ENCODE peak calls at places on chromosome 9, in six cellular contexts. J, L, A, S, E and U are unnamed samples. For H3K4me1 and H3K36me3, the result is how much of the 10 kb centered on the place peaks cover.

GRCh38 chr9:109251080-109251775 is 69.6 kb downstream of the EPB41L4B start:
- DNase-seq in J (peak), L (peak), S (peak), A (peak), E (peak), U (peak)

GRCh38 chr9:89312154-89312616 is 1.2 kb downstream of the CKS2 start:
- DNase-seq in J (peak), A (no peak), L (no peak), S (no peak), E (peak), U (no peak)

GRCh38 chr9:18675973-18676372 is 202.0 kb downstream of the ADAMTSL1 start:
- DNase-seq in J (no peak), E (no peak), L (no peak), S (no peak), A (no peak), U (no peak)

GRCh38 chr9:21624675-21625477 is 142.8 kb upstream of the IFNE start:
- DNase-seq in L (no peak), J (no peak), S (no peak), E (no peak), A (no peak), U (no peak)

GRCh38 chr9:121398374-121398773 is 28.3 kb upstream of the STOM start:
- DNase-seq in L (no peak), S (peak), E (no peak), J (peak), A (no peak), U (peak)

GRCh38 chr9:27421567-27421966 is 102.5 kb upstream of the IFNK start:
- DNase-seq in E (no peak), A (no peak), S (no peak), J (no peak), L (no peak), U (no peak)

GRCh38 chr9:116813029-116813295 is 125.9 kb downstream of the TRIM32 start:
- DNase-seq in A (no peak), J (no peak), L (no peak), S (no peak), E (no peak), U (no peak)

GRCh38 chr9:74497750-74498615 is 848 bp downstream of the RORB start:
- DNase-seq in L (peak), S (no peak), A (peak), J (peak), E (no peak), U (peak)

GRCh38 chr9:98445576-98445975 is 190.1 kb upstream of the TBC1D2 start:
- DNase-seq in L (no peak), A (no peak), J (no peak), E (no peak), S (no peak), U (no peak)

GRCh38 chr9:105415344-105415980 is 32.4 kb upstream of the FSD1L start:
- DNase-seq in S (peak), L (no peak), E (peak), J (peak), A (peak), U (peak)

GRCh38 chr9:105647595-105648349 is 14.5 kb upstream of the TAL2 start:
- DNase-seq in J (peak), E (no peak), L (no peak), S (peak), A (no peak), U (no peak)

GRCh38 chr9:135884328-135885035 is 22.9 kb downstream of the CAMSAP1 start:
- DNase-seq in A (peak), E (no peak), J (peak), S (peak), L (no peak), U (peak)

GRCh38 chr9:119884411-119884810 is 515.2 kb upstream of the BRINP1 start:
- DNase-seq in E (no peak), L (no peak), J (no peak), S (no peak), A (no peak), U (no peak)

GRCh38 chr9:133054194-133054890 is 7.4 kb upstream of the CEL start:
- DNase-seq in A (no peak), S (no peak), E (no peak), J (no peak), L (peak), U (no peak)

GRCh38 chr9:83422512-83422911 is 115.7 kb downstream of the FRMD3 start:
- DNase-seq in A (no peak), E (no peak), S (no peak), J (peak), L (no peak), U (no peak)

DNA sequence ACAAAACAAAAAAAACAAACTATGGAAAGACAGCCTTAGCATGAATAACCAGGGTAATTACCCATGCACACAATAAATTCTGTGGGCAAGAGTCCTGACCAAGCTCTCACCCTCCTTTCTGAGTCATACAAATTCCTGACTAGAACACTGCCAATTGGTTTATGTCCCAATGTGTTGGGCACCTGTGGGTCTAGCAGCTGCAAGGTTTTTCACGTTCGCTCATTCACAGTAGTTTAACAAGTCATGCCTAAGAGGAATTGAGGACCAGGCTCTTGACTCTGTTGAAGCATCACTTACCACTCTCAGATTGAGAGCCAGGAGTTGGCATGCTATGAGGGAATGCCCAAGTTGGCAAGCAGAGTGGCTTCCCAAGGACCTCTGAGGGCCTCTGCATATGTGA is 205.5 kb upstream of the SLC24A2 start:
- DNase-seq in E (no peak), L (no peak), J (no peak), A (no peak), S (no peak), U (peak)
- H3K4me1 ChIP-seq in E (under half), L (under half), J (under half), A (under half), S (under half), U (under half)

GRCh38 chr9:129962889-129963703 is 79.9 kb downstream of the FNBP1 start:
- DNase-seq in J (peak), A (peak), S (peak), E (peak), L (no peak), U (peak)
- H3K36me3 ChIP-seq in J (under half), A (under half), S (under half), E (under half), L (under half), U (under half)

DNA sequence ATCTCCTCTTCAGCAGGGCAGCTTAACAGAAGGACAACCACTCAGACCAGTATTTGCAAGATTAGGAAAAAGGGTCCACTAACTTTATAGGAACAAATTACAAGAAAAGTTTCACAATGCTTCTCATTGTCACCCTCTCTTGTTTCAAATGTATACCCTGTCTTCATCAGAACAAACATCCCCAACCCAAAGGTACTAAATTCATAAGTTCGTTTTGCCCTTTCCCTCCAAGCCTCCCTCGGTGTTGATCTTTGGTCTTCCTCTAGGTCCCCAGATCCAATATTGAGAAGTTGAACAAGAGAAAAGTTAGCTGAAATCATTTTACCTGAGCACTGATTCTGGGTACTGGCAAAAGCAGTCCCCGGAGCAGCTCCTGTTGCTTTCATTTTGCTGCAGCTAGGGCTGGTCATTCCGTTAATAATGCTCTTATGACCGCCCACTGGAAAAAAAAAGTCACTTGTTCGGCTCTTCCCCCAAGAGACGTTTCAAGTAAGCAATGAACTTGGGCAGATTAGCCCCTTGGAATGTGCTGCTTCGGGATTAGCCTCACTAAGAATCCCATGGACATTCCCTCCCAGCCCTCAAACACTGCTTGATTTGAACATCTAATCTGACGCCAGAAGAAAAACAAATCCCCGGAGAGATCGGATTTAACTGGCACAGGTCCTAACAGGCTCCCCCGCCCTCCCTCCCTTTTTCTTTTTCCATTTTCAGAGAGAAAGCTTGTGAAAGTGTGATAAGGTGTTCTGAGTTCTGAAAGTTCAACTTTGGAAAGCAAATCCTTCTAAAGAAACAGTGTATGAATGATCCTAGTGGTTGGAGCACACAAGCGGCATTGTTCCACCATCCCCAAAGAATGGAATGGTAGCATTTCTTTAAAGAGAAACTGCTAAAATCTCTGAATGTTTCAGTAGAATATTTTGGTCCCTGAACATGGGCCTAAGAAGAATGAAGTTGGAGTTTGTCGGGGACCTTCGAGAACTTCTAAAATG is 252.5 kb downstream of the TRPM3 start:
- DNase-seq in L (no peak), E (peak), S (no peak), A (peak), J (peak), U (no peak)
- H3K4me1 ChIP-seq in L (under half), E (under half), S (under half), A (under half), J (under half), U (under half)

GRCh38 chr9:129632460-129632859 is 6.5 kb downstream of the NTMT1 start:
- DNase-seq in A (no peak), J (no peak), S (peak), L (no peak), E (no peak), U (no peak)
- H3K36me3 ChIP-seq in A (under half), J (under half), S (half or more), L (half or more), E (under half), U (half or more)

DNA sequence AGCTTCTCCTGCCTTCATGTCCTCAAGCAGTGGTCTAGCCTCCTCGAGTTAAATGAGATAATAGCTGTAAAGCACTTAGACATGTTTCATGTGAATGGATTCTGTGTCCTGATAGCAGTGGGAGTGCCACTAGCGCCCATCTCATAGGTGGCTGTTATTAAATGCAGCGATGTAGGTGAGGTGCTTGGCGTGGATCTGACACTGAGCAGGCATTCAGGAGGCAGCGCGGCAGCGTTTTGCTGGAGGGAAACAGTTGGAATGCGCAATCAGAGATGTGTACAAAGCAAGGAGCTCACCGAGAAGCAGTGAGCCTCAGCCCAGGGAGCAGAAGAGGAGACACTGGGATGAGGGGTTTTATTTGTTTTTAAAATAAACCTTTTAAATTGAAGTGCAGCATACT is 106.6 kb downstream of the RGS3 start:
- DNase-seq in L (no peak), S (no peak), J (no peak), A (peak), E (no peak), U (no peak)
- H3K4me1 ChIP-seq in L (half or more), S (under half), J (under half), A (under half), E (under half), U (half or more)

DNA sequence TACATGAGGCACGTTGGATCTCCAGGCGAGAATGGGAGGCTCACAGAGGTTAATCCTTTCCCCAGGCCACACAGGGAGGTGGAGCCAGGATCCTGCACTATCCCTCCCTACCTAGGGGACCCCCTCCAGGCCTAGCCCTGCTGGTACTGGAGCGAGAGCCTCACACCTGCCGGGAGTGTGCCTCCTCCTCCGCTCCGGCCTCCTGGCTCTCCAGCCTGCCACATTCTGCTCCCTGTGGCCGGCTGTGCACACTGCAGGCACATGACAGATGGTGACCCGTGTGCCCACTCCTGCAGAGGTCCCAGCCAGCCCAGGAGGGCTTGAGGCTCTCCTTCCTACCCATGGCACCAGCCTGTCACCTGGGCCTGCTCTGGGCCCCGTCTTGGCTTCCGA is 93.4 kb downstream of the RXRA start:
- DNase-seq in A (no peak), J (no peak), S (no peak), E (no peak), L (no peak), U (no peak)
- H3K36me3 ChIP-seq in A (under half), J (under half), S (half or more), E (under half), L (half or more), U (under half)

DNA sequence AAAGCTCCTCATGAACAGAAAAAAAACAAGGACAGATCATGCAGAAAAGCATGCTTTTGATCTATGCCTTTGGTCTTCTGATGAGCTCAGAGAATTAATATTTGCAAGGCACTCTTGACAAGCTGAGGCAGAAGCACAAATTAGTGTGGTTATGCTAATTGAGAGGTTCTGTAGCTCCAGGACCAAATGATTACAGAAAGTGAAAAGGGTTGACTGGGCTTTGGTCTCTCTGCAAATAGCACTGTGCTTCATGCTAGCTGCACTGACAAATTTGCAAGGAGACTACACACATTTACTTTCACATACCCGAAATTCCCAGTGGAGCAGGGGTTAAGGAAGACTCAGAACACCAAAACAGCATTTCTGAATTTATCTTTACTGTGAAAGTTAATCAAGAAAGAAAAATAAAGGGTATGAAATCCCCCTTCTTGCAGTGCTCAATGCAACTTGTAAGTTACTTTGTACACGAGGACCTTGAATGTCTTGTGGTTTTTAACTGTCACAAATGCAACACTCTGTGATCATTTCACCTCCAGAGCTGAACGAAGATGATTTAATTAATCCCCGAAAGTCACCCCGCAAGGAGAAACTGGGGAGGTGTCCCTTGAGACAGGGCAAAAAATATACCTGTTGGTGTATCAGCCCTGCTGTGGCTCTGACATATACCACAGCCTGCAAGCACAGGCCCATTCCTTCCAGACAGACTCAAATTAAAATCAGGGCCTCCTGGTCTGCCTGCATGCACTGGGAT is 11.9 kb downstream of the RAPGEF1 start:
- DNase-seq in E (no peak), L (no peak), A (no peak), S (no peak), J (no peak), U (no peak)
- H3K4me1 ChIP-seq in E (under half), L (half or more), A (half or more), S (under half), J (under half), U (under half)

DNA sequence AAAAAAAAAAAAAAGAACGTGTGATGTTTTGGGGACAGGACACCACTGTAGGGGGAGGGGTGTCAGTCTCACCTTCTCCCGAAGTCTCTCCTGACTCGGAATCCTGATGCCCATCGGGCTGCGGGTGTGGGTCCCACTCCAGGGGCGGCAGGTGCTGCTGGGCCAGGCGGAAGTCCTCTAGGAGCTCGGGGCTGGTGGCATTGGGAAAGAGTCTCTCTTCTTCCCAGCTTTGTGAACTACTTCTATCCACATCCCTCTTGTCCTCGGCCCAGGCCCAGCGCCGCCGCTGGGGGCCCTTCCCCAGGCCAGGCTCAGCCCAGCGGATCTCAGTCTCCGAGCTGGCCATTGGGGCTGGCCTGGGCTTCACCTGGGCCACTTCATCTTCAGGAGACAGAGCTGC is 6.8 kb downstream of the AKNA start:
- DNase-seq in L (no peak), E (no peak), A (no peak), S (no peak), J (no peak), U (no peak)
- H3K36me3 ChIP-seq in L (half or more), E (under half), A (under half), S (under half), J (under half), U (under half)

DNA sequence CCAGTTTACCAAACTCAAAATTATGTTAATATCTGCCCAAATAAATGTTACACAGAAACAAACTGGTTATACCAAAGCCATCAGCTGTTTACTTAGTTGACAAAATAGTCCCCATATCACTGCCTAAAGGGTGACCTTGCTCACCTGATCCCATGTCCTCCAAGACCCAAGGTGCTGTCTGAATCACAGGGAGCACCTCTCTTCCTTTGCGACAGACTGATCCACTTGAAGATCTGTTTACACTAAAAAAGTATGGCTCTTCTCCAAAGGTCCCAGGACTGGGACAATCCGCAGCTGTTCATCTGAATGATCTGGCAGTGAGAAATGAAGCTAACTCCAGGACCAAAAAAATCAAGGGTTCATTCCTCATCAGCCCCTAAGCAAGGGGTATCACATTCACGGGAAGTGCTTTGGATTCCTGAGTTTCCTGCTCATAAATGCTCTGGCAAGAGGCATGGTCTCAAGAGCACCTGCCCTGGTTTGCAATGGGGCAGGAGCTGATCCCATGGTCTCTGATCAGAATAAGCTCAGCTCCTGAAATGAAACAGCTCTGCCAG is 5.0 kb downstream of the PRUNE2 start:
- DNase-seq in E (no peak), S (no peak), L (no peak), A (no peak), J (no peak), U (no peak)
- H3K4me1 ChIP-seq in E (under half), S (under half), L (under half), A (under half), J (under half), U (under half)

GRCh38 chr9:2026181-2026580 is 11.0 kb downstream of the SMARCA2 start:
- DNase-seq in S (no peak), J (no peak), E (no peak), A (no peak), L (no peak), U (no peak)
- H3K36me3 ChIP-seq in S (under half), J (under half), E (under half), A (under half), L (under half), U (under half)